ENCODE peak calls at places on chromosome 17, in four cellular contexts. J is tibial nerve, E is ovary, F is H1. Y is an unnamed sample.

GRCh38 chr17:55210292-55210691 is 54.5 kb upstream of the HLF start:
- DNase-seq in E (no peak), J (no peak), F (no peak), Y (no peak)

GRCh38 chr17:17689312-17689711 is 8.1 kb downstream of the RAI1 start:
- DNase-seq in F (no peak), J (no peak), E (no peak), Y (no peak)

GRCh38 chr17:17922198-17922901 is 49.9 kb downstream of the TOM1L2 start:
- DNase-seq in J (no peak), F (no peak), E (no peak), Y (no peak)

GRCh38 chr17:67570797-67571196 is 146.9 kb upstream of the NOL11 start:
- DNase-seq in F (no peak), E (no peak), J (no peak), Y (no peak)

GRCh38 chr17:71792966-71793365 is 327.9 kb upstream of the SOX9 start:
- DNase-seq in J (no peak), E (no peak), F (no peak), Y (no peak)

GRCh38 chr17:31489295-31490018 is 98.0 kb downstream of the RAB11FIP4 start:
- DNase-seq in F (no peak), J (no peak), E (no peak), Y (peak; percentile 67)

GRCh38 chr17:66233023-66233753 is 4.0 kb upstream of the APOH start:
- DNase-seq in F (no peak), E (no peak), J (no peak), Y (no peak)

GRCh38 chr17:32570081-32570396 is 83.2 kb downstream of the CDK5R1 start:
- DNase-seq in F (no peak), E (no peak), J (no peak), Y (no peak)

GRCh38 chr17:13609953-13610352 is 8.2 kb upstream of the HS3ST3A1 start:
- DNase-seq in F (no peak), J (no peak), E (no peak), Y (no peak)

GRCh38 chr17:4777969-4778760 is 6.5 kb downstream of the TM4SF5 start:
- DNase-seq in F (no peak), E (no peak), J (no peak), Y (no peak)

GRCh38 chr17:18319604-18320256 is 4.6 kb downstream of the SMCR8 start:
- DNase-seq in F (peak; percentile 17), E (no peak), J (no peak), Y (no peak)

GRCh38 chr17:1390422-1391367 is 9.3 kb downstream of the YWHAE start:
- DNase-seq in J (no peak), F (no peak), E (no peak), Y (no peak)
- TF ChIP-seq EP300 in J (no peak), F (no peak), E (no peak), Y (no peak)

GRCh38 chr17:40303706-40304450 is 5.1 kb upstream of the RARA start:
- DNase-seq in F (no peak), J (no peak), E (no peak), Y (no peak)
- TF ChIP-seq EP300 in F (no peak), J (no peak), E (no peak), Y (no peak)

DNA sequence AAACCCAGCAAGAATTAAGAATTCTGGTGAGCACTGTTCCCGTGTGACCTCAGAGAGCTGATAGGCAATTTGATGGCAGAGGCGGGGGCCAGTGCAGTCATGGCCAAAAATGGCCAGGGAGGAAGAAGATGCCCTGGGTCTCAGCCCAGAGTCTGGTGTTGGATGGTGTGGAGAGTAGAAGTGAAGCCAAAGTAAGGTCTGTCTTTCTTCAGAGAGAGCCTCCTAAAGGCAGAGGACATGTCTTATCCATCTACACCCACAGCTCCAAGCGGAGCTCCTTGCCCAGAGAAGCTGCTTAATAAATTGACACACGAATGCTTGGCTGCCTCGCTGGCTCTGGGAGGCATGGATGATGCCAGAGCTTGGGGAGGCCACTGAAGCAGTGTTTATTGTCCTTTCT is 19.7 kb upstream of the ZNF652 start:
- DNase-seq in E (no peak), F (no peak), J (no peak), Y (no peak)
- TF ChIP-seq EP300 in E (no peak), F (no peak), J (no peak), Y (no peak)

DNA sequence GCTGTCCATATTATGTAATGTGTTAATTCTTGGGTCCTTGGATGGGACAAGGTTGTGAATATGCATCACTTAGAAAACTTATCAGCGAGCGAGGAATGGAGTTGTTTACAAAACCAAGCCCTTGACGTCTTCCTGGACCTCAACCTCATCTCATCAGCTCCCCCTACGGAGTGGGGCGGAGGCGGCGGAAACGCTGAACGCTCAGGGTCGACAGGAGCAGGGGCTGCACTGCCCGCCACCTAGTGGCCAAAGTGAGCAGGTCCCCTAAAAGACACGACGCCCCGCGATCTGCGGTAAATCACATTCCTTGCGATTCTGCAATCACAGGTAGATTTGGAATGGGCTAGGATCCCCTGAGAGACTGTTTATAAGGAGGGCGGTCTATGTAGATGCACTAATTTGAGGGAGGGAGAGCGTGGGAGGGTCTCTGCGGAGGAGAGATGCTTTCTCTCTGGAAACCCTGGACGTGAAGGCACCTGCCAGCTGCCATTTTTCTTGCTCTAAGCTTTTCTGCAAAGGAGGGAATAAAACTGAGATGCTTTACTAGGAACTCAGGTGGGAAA is 5.4 kb upstream of the ICAM2 start:
- DNase-seq in J (peak; percentile 61), E (peak; percentile 83), F (peak; percentile 70), Y (peak; percentile 89)
- TF ChIP-seq EP300 in J (no peak), E (no peak), F (no peak), Y (no peak)

GRCh38 chr17:15308758-15309157 is 32.6 kb downstream of the TEKT3 start:
- DNase-seq in E (no peak), F (no peak), J (no peak), Y (no peak)
- TF ChIP-seq EP300 in E (no peak), F (no peak), J (no peak), Y (no peak)

DNA sequence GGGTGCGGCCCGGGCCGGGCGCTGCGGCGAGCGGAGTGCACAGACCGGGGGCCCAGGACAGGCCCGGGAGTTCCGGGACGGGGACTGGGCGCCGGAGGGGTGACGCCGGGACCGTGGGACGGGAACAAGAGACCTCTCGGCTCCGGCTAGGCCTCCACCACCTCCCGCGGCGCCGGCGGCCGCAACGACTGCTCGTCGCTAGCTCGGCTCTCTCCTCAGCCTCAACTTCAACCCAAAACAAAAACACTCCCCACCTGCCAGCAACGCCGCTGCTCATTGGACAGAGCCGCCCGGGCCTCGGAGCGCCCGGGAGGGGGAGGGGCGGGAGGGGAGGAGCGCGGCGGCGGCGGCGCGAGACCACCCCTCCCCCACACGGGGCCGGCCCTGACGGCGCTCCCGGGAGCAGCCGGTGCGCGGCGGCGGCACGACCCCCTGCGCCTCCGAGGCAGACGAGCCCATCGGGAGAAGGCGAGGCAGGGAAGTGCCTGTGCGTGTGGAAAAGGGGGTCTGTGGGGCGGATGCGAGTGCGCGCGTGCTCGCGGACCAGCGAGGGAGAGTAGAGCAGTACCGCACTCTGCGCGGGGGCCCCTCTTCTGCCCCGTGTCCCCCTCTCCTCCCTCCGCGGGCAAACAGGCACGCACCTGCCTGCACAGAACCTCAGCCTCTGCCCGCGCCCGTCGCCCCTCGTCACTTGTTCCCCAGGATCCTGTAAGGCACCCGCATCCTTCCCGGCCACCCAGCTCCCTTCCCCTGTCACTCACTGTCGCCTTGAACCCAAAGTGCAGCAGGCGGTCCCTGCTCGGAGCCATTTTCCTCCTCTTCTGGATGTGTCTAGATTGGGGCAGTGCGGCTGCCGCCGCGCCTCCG is at the start of gene FBXL20:
- DNase-seq in E (peak; percentile 98), F (peak; percentile 62), J (peak; percentile 94), Y (peak; percentile 94)
- TF ChIP-seq EP300 in E (no peak), F (no peak), J (peak; percentile 86), Y (no peak)

DNA sequence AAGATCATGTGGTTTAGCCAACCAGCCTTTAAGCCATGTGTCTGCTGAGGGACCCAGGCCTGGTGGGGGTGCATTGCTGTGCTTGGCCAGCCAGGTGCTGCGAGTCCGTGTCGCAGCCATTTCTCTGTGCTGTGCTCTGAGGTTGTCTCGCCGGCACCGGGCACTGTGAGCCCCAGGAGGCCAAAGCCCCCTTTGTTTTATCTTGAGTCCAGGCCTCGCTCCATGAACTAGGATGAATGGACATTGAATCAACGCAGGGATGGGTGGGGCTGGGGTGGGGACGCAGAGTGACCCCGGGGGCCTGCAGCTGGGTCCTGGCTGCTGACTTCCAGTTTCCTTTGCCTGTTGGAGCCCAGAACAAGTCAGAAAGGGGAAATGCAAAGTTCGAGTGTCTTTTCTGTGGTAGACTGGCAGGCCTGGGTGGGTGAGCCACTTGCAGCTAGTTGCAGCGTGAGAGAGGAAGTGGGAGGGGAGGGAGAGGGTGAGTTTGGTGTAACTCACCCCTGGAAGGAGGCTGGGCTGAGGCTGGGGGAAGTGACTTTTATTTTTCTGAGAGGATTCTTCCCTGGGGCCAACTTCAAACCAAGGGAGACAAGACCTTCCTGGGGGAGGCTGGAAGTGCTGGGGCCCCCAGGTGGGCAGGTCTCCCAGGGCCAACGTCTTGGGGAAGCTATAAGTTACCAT is 324.7 kb downstream of the SEC14L1 start:
- DNase-seq in E (no peak), J (peak; percentile 45), F (no peak), Y (peak; percentile 65)
- TF ChIP-seq EP300 in E (no peak), J (peak; percentile 72), F (no peak), Y (no peak)

DNA sequence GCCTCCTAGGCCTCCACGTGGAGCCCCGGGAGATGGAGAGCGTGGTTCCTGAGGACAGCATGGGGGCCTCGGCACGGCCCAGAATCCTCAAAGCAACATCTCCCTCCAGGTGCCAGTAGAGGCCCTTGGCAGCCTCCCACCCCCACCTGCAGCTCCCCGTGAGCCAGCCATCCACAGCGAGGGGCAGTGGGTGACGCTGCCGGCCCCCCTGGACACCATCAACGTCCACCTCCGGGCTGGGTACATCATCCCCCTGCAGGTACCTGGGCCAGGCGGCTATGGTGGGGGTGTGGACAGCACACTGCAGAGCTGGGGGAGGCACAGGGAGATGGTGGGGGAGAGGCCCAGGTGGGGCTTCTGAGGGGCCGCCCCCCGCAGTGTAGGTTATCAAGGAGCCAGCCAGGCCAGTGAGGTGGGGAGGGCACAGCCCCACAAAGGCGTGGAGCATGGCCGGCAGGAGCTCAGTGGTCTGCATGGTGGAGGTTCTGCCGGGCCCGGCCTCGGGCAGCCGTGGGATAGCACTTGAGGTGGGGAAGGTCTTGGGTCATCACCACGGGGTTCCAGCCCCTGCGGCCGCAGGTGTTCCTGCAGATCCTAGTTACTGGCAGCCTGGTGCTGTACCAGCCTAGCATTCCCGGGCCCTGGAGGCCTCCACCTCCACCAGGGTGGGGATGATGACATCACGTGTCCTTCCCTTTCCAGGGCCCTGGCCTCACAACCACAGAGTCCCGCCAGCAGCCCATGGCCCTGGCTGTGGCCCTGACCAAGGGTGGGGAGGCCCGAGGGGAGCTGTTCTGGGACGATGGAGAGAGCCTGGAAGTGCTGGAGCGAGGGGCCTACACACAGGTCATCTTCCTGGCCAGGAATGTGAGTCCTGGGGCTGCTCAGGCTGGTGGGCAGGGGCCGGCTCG is 16.4 kb downstream of the GAA start:
- DNase-seq in F (no peak), J (no peak), E (no peak), Y (peak; percentile 72)
- TF ChIP-seq EP300 in F (no peak), J (no peak), E (no peak), Y (no peak)

DNA sequence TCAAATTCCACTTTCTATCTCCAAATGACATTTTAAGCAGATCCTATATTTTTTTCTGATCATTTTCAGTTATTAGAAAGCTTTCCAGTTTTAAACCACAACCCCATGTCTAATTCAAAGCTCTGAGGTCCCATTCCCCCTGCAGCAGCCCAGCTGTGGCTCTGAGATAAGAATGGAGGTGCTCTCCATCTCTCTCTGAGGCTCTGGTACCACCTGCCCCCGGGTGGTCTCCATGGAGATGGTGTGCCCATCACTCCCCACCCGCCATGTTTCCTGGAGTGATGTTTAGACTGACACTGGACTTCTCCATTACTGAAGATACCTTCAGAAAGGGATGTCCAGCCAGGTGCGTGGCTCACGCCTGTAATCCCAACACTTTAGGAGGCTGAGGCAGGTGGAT is 68.1 kb upstream of the SEC14L1 start:
- DNase-seq in E (no peak), J (no peak), F (no peak), Y (no peak)
- TF ChIP-seq EP300 in E (no peak), J (no peak), F (no peak), Y (no peak)